ENCODE peak calls at places on chromosome 4, in six cellular contexts. D is substantia nigra, F is germinal center, H is nucleus accumbens, T is Daoy, U is Caki2. E is an unnamed sample.

GRCh38 chr4:128570380-128570779 is 239.1 kb upstream of the JADE1 start:
- DNase-seq in D (peak; percentile 3), F (no peak), H (no peak), T (peak; percentile 10), U (no peak), E (no peak)

GRCh38 chr4:90238141-90238540 is 110.9 kb downstream of the CCSER1 start:
- DNase-seq in D (no peak), F (no peak), H (no peak), T (no peak), U (no peak), E (no peak)

GRCh38 chr4:162727232-162727631 is 439.5 kb downstream of the NAF1 start:
- DNase-seq in D (no peak), F (no peak), H (no peak), T (peak; percentile 13), U (peak; percentile 6), E (no peak)

GRCh38 chr4:90441770-90442169 is 314.6 kb downstream of the CCSER1 start:
- DNase-seq in D (no peak), F (no peak), H (no peak), T (no peak), U (no peak), E (no peak)

GRCh38 chr4:2800691-2801596 is 8.1 kb downstream of the SH3BP2 start:
- DNase-seq in D (peak; percentile 91), F (peak; percentile 52), H (no peak), T (peak; percentile 67), U (peak; percentile 75), E (peak; percentile 87)

GRCh38 chr4:39565925-39566630 is 38.8 kb upstream of the UGDH start:
- DNase-seq in D (no peak), F (no peak), H (no peak), T (peak; percentile 70), U (peak; percentile 38), E (no peak)

GRCh38 chr4:154416183-154416543 is 75.4 kb downstream of the DCHS2 start:
- DNase-seq in D (no peak), F (no peak), H (no peak), T (peak; percentile 11), U (no peak), E (peak; percentile 86)

GRCh38 chr4:3785292-3785565 is 19.0 kb downstream of the ADRA2C start:
- DNase-seq in D (no peak), F (no peak), H (no peak), T (no peak), U (no peak), E (no peak)

GRCh38 chr4:39947415-39947814 is 30.3 kb downstream of the PDS5A start:
- DNase-seq in D (no peak), F (no peak), H (no peak), T (no peak), U (no peak), E (no peak)

GRCh38 chr4:25792200-25792791 is 70.5 kb downstream of the SEL1L3 start:
- DNase-seq in D (no peak), F (no peak), H (no peak), T (peak; percentile 58), U (peak; percentile 7), E (peak; percentile 87)

GRCh38 chr4:169015237-169015636 is 5.2 kb upstream of the CBR4 start:
- DNase-seq in D (no peak), F (no peak), H (no peak), T (no peak), U (no peak), E (peak; percentile 58)

GRCh38 chr4:172707622-172708021 is 461.0 kb upstream of the GALNT7 start:
- DNase-seq in D (no peak), F (no peak), H (no peak), T (no peak), U (no peak), E (no peak)

GRCh38 chr4:184534511-184535391 is 60.4 kb upstream of the IRF2 start:
- DNase-seq in D (no peak), F (peak; percentile 52), H (no peak), T (no peak), U (peak; percentile 4), E (no peak)

GRCh38 chr4:147560632-147561031 is 56.6 kb upstream of the TMEM184C start:
- DNase-seq in D (no peak), F (no peak), H (no peak), T (no peak), U (no peak), E (no peak)

GRCh38 chr4:124483043-124483906 is 229.3 kb downstream of the ANKRD50 start:
- DNase-seq in D (no peak), F (no peak), H (no peak), T (no peak), U (no peak), E (peak; percentile 85)

GRCh38 chr4:127997534-127998388 is 32.6 kb downstream of the ABHD18 start:
- DNase-seq in D (no peak), F (peak; percentile 52), H (no peak), T (peak; percentile 6), U (peak; percentile 29), E (no peak)